ENCODE peak calls at places on chromosomes 13 and 19, in seven cellular contexts. M is WTC11; T is stimulated activated CD4-positive, alpha-beta T cell treated with anti-CD3 and anti-CD28 coated beads, Interleukin-1b, Interleukin-23, amount 100 ng/mL, for 24 hours; R is GOT3; N is fibroblast of pulmonary artery; U is stimulated activated CD8-positive, alpha-beta memory T cell treated with anti-CD3 and anti-CD28 coated beads, Interleukin-12 subunit alpha, Interleukin-12 subunit beta, amount 100 ng/mL, for 4 hours; L is ELF-1. V is an unnamed sample.

GRCh38 chr19:17326595-17326966 is 8.1 kb downstream of the ANO8 start:
- DNase-seq in M (no peak), R (no peak), T (no peak), N (no peak), U (no peak), L (peak), V (no peak)

GRCh38 chr19:6710273-6711077 is 10.0 kb downstream of the C3 start:
- DNase-seq in M (peak), N (no peak), U (no peak), L (peak), R (no peak), T (no peak), V (no peak)

GRCh38 chr13:50512602-50513527 is 330.6 kb downstream of the DLEU7 start:
- DNase-seq in L (peak), U (peak), M (no peak), R (no peak), T (peak), N (peak), V (peak)

GRCh38 chr13:111665691-111666095 is 345.3 kb downstream of the TEX29 start:
- DNase-seq in R (no peak), L (no peak), T (no peak), N (no peak), M (no peak), U (no peak), V (no peak)

GRCh38 chr13:23637813-23638212 is 67.6 kb downstream of the TNFRSF19 start:
- DNase-seq in N (no peak), L (no peak), U (no peak), M (peak), R (no peak), T (no peak), V (peak)

GRCh38 chr19:55034751-55035150 is 3.3 kb downstream of the GP6 start:
- DNase-seq in M (no peak), T (no peak), L (no peak), R (no peak), N (no peak), U (no peak), V (no peak)

GRCh38 chr13:47976325-47976724 is 24.7 kb downstream of the SUCLA2 start:
- DNase-seq in T (no peak), M (no peak), R (no peak), L (peak), U (no peak), N (peak), V (no peak)

GRCh38 chr19:30029721-30030510 is 87.9 kb downstream of the URI1 start:
- DNase-seq in N (peak), L (no peak), M (no peak), R (no peak), U (no peak), T (no peak), V (no peak)

GRCh38 chr19:47096721-47097120 is 16.9 kb downstream of the ZC3H4 start:
- DNase-seq in R (no peak), M (no peak), L (no peak), U (no peak), N (no peak), T (no peak), V (no peak)

GRCh38 chr13:51619614-51620013 is 35.4 kb downstream of the WDFY2 start:
- DNase-seq in N (peak), T (no peak), M (no peak), R (no peak), U (no peak), L (no peak), V (no peak)

GRCh38 chr13:100273576-100273975 is 184.7 kb downstream of the PCCA start:
- DNase-seq in L (no peak), N (no peak), R (no peak), U (no peak), M (no peak), T (no peak), V (no peak)

GRCh38 chr19:19538077-19538764 is at the start of gene CILP2:
- DNase-seq in N (no peak), R (no peak), M (peak), L (peak), T (no peak), U (no peak), V (no peak)

GRCh38 chr19:12996542-12997094 is 1.3 kb downstream of the NFIX start:
- DNase-seq in L (peak), N (peak), M (peak), U (no peak), R (no peak), T (no peak), V (peak)

GRCh38 chr19:33640773-33641172 is 19.0 kb downstream of the CHST8 start:
- DNase-seq in T (no peak), N (no peak), R (no peak), U (no peak), M (no peak), L (no peak), V (no peak)

GRCh38 chr13:97388385-97388784 is 45.6 kb upstream of the RAP2A start:
- DNase-seq in R (no peak), T (no peak), M (no peak), U (no peak), N (no peak), L (no peak), V (no peak)

GRCh38 chr19:7627166-7627565 is 2.2 kb downstream of the XAB2 start:
- DNase-seq in R (no peak), U (no peak), N (no peak), T (no peak), L (no peak), M (no peak), V (no peak)

GRCh38 chr13:50668044-50668443 is 175.4 kb downstream of the DLEU7 start:
- DNase-seq in M (no peak), U (no peak), L (no peak), R (no peak), T (no peak), N (no peak), V (no peak)

GRCh38 chr13:45737571-45738002 is 35.5 kb downstream of the CBY2 start:
- DNase-seq in L (peak), R (no peak), U (no peak), N (no peak), M (peak), T (peak), V (no peak)

GRCh38 chr19:3695986-3696659 is 4.1 kb downstream of the PIP5K1C start:
- DNase-seq in U (no peak), N (no peak), L (no peak), T (no peak), M (no peak), R (no peak), V (no peak)

V was measured in head of caudate nucleus.